ENCODE peak calls at places on chromosome 7, in ten cellular contexts. B is kidney tubule cell; A is stimulated activated CD8-positive, alpha-beta memory T cell treated with anti-CD3 and anti-CD28 coated beads, Interleukin-2, amount 100 ng/mL, for 48 hours; J is non-pigmented ciliary epithelial cell; P is activated naive CD8-positive, alpha-beta T cell treated with anti-CD3 and anti-CD28 coated beads, Interleukin-2, amount 10 ng/mL, durations not matched to agents 7 days and 5 days; E is activated T-cell treated with anti-CD3 and anti-CD28 coated beads, Interleukin-2, amount 50 U/mL, for 1 hour; C is T-helper 9 cell; G is NCI-H1105; F is mucosa of gallbladder; Z is tibial artery. U is an unnamed sample.

GRCh38 chr7:148296994-148297644 is 293.4 kb upstream of the C7orf33 start:
- DNase-seq in B (no peak), A (no peak), J (no peak), P (no peak), E (no peak), C (no peak), G (no peak), F (no peak), Z (no peak), U (no peak)

GRCh38 chr7:50940621-50941020 is 157.9 kb upstream of the GRB10 start:
- DNase-seq in B (no peak), A (no peak), J (no peak), P (no peak), E (no peak), C (no peak), G (no peak), F (no peak), Z (no peak), U (no peak)

GRCh38 chr7:30920021-30920583 is 8.4 kb downstream of the AQP1 start:
- DNase-seq in B (no peak), A (no peak), J (no peak), P (no peak), E (peak), C (no peak), G (no peak), F (no peak), Z (peak), U (peak)

GRCh38 chr7:5382281-5383041 is 41.2 kb downstream of the TNRC18 start:
- DNase-seq in B (no peak), A (no peak), J (no peak), P (no peak), E (no peak), C (no peak), G (no peak), F (no peak), Z (no peak), U (peak)

GRCh38 chr7:10973942-10974716 is 457 bp downstream of the PHF14 start:
- DNase-seq in B (peak), A (no peak), J (no peak), P (peak), E (no peak), C (no peak), G (peak), F (peak), Z (no peak), U (peak)

GRCh38 chr7:108167460-108167859 is 37.3 kb upstream of the LAMB4 start:
- DNase-seq in B (no peak), A (no peak), J (no peak), P (no peak), E (no peak), C (no peak), G (peak), F (no peak), Z (no peak), U (no peak)

GRCh38 chr7:42233166-42233565 is 3.8 kb downstream of the GLI3 start:
- DNase-seq in B (no peak), A (no peak), J (no peak), P (no peak), E (no peak), C (no peak), G (no peak), F (no peak), Z (no peak), U (no peak)

GRCh38 chr7:66741-67140 is 125.6 kb upstream of the FAM20C start:
- DNase-seq in B (no peak), A (no peak), J (no peak), P (no peak), E (no peak), C (no peak), G (no peak), F (no peak), Z (no peak), U (no peak)

GRCh38 chr7:133730360-133730759 is 396.8 kb upstream of the LRGUK start:
- DNase-seq in B (no peak), A (no peak), J (no peak), P (no peak), E (no peak), C (no peak), G (no peak), F (no peak), Z (no peak), U (no peak)

GRCh38 chr7:74083928-74084721 is 521 bp downstream of the LIMK1 start:
- DNase-seq in B (peak), A (no peak), J (no peak), P (peak), E (peak), C (no peak), G (peak), F (no peak), Z (peak), U (peak)

GRCh38 chr7:95690367-95690947 is 81.9 kb upstream of the DYNC1I1 start:
- DNase-seq in B (peak), A (no peak), J (no peak), P (no peak), E (no peak), C (no peak), G (peak), F (peak), Z (no peak), U (no peak)

GRCh38 chr7:42932861-42933591 is 850 bp downstream of the MRPL32 start:
- DNase-seq in B (peak), A (no peak), J (no peak), P (no peak), E (no peak), C (no peak), G (peak), F (no peak), Z (no peak), U (peak)

GRCh38 chr7:2894118-2894940 is 50.2 kb upstream of the GNA12 start:
- DNase-seq in B (no peak), A (peak), J (no peak), P (peak), E (peak), C (peak), G (no peak), F (no peak), Z (no peak), U (no peak)

GRCh38 chr7:23546897-23547572 is 15.3 kb upstream of the TRA2A start:
- DNase-seq in B (peak), A (no peak), J (peak), P (peak), E (peak), C (peak), G (peak), F (peak), Z (peak), U (peak)

GRCh38 chr7:23477962-23478866 is 7.9 kb upstream of the IGF2BP3 start:
- DNase-seq in B (no peak), A (no peak), J (no peak), P (no peak), E (no peak), C (no peak), G (no peak), F (no peak), Z (no peak), U (no peak)

GRCh38 chr7:3575753-3576531 is 274.9 kb downstream of the SDK1 start:
- DNase-seq in B (no peak), A (no peak), J (no peak), P (no peak), E (no peak), C (no peak), G (no peak), F (peak), Z (no peak), U (no peak)

GRCh38 chr7:98867271-98867701 is 2.5 kb downstream of the TMEM130 start:
- DNase-seq in B (no peak), A (no peak), J (no peak), P (no peak), E (no peak), C (no peak), G (no peak), F (no peak), Z (peak), U (no peak)

GRCh38 chr7:102306916-102307677 is 20.4 kb downstream of the SH2B2 start:
- DNase-seq in B (peak), A (no peak), J (no peak), P (no peak), E (no peak), C (no peak), G (no peak), F (peak), Z (peak), U (peak)

GRCh38 chr7:157470699-157471098 is 133.9 kb downstream of the DNAJB6 start:
- DNase-seq in B (no peak), A (no peak), J (no peak), P (no peak), E (no peak), C (no peak), G (no peak), F (no peak), Z (no peak), U (no peak)

U was measured in thyroid gland.